ENCODE peak calls at places on chromosome 13, in five cellular contexts. Z is NCI-H2029, R is HTR-8/SVneo, V is tibial artery, N is astrocyte. L is an unnamed sample.

GRCh38 chr13:69545500-69546025 is 562.1 kb upstream of the ATXN8OS start:
- DNase-seq in Z (no peak), N (no peak), R (no peak), V (no peak), L (no peak)

GRCh38 chr13:111875922-111876321 is 191.0 kb upstream of the SOX1 start:
- DNase-seq in V (peak; percentile 35), N (no peak), R (no peak), Z (no peak), L (no peak)

GRCh38 chr13:74129500-74130144 is 4.6 kb downstream of the KLF12 start:
- DNase-seq in V (no peak), R (no peak), N (no peak), Z (no peak), L (no peak)

GRCh38 chr13:95536629-95537241 is 15.8 kb upstream of the CLDN10 start:
- DNase-seq in N (no peak), R (peak; percentile 9), V (no peak), Z (no peak), L (peak; percentile 33)

GRCh38 chr13:85441975-85442374 is 357.2 kb downstream of the SLITRK6 start:
- DNase-seq in R (no peak), Z (no peak), N (no peak), V (no peak), L (no peak)

GRCh38 chr13:20297181-20297580 is 65.1 kb upstream of the GJB6 start:
- DNase-seq in R (no peak), N (no peak), Z (no peak), V (no peak), L (no peak)

GRCh38 chr13:25886438-25887214 is 165.2 kb downstream of the SHISA2 start:
- DNase-seq in R (peak; percentile 33), V (no peak), N (peak; percentile 90), Z (no peak), L (no peak)

GRCh38 chr13:93859666-93860065 is 619.8 kb downstream of the DCT start:
- DNase-seq in Z (no peak), V (no peak), N (peak; percentile 86), R (no peak), L (no peak)